ENCODE peak calls at places on chromosomes 6 and 20, in five cellular contexts. One of them, this sample, is unnamed. For H3K4me1, the result is how much of the 10 kb centered on the place peaks cover.

GRCh38 chr20:63172726-63173125 is 43.2 kb downstream of the YTHDF1 start:
- DNase-seq in lower lobe of right lung: no peak
- DNase-seq in CD8-positive, alpha-beta T cell: no peak
- DNase-seq in colonic mucosa: no peak
- DNase-seq in heart left ventricle: no peak
- DNase-seq in this sample: no peak

GRCh38 chr6:109821494-109821893 is 130.4 kb downstream of the FIG4 start:
- DNase-seq in lower lobe of right lung: no peak
- DNase-seq in CD8-positive, alpha-beta T cell: no peak
- DNase-seq in colonic mucosa: no peak
- DNase-seq in heart left ventricle: no peak
- DNase-seq in this sample: no peak

GRCh38 chr20:41466836-41467619 is 100.4 kb upstream of the EMILIN3 start:
- DNase-seq in lower lobe of right lung: no peak
- DNase-seq in CD8-positive, alpha-beta T cell: no peak
- DNase-seq in colonic mucosa: no peak
- DNase-seq in heart left ventricle: no peak
- DNase-seq in this sample: no peak

GRCh38 chr6:83708970-83709747 is at the start of gene SNAP91:
- DNase-seq in lower lobe of right lung: peak
- DNase-seq in CD8-positive, alpha-beta T cell: no peak
- DNase-seq in colonic mucosa: no peak
- DNase-seq in heart left ventricle: peak
- DNase-seq in this sample: peak

GRCh38 chr20:14189794-14190402 is 147.5 kb downstream of the FLRT3 start:
- DNase-seq in lower lobe of right lung: no peak
- DNase-seq in CD8-positive, alpha-beta T cell: no peak
- DNase-seq in colonic mucosa: peak
- DNase-seq in heart left ventricle: no peak
- DNase-seq in this sample: no peak

GRCh38 chr6:70622426-70622825 is 45.3 kb upstream of the SMAP1 start:
- DNase-seq in lower lobe of right lung: no peak
- DNase-seq in CD8-positive, alpha-beta T cell: no peak
- DNase-seq in colonic mucosa: no peak
- DNase-seq in heart left ventricle: no peak
- DNase-seq in this sample: no peak

GRCh38 chr6:135221505-135221904 is 40.4 kb downstream of the MYB start:
- DNase-seq in lower lobe of right lung: no peak
- DNase-seq in CD8-positive, alpha-beta T cell: no peak
- DNase-seq in colonic mucosa: no peak
- DNase-seq in heart left ventricle: no peak
- DNase-seq in this sample: no peak

GRCh38 chr6:8468731-8469130 is 33.4 kb upstream of the SLC35B3 start:
- DNase-seq in lower lobe of right lung: no peak
- DNase-seq in CD8-positive, alpha-beta T cell: no peak
- DNase-seq in colonic mucosa: no peak
- DNase-seq in heart left ventricle: no peak
- DNase-seq in this sample: no peak

GRCh38 chr6:106622412-106622811 is 6.9 kb downstream of the RTN4IP1 start:
- DNase-seq in lower lobe of right lung: no peak
- DNase-seq in CD8-positive, alpha-beta T cell: no peak
- DNase-seq in colonic mucosa: no peak
- DNase-seq in heart left ventricle: no peak
- DNase-seq in this sample: no peak

GRCh38 chr6:167079853-167080297 is 43.0 kb upstream of the CCR6 start:
- DNase-seq in lower lobe of right lung: no peak
- DNase-seq in CD8-positive, alpha-beta T cell: no peak
- DNase-seq in colonic mucosa: no peak
- DNase-seq in heart left ventricle: no peak
- DNase-seq in this sample: no peak

GRCh38 chr6:674956-675355 is 18.0 kb downstream of the EXOC2 start:
- DNase-seq in lower lobe of right lung: no peak
- DNase-seq in CD8-positive, alpha-beta T cell: no peak
- DNase-seq in colonic mucosa: no peak
- DNase-seq in heart left ventricle: no peak
- DNase-seq in this sample: no peak

GRCh38 chr6:137813308-137813707 is 53.8 kb upstream of the TNFAIP3 start:
- DNase-seq in lower lobe of right lung: no peak
- DNase-seq in CD8-positive, alpha-beta T cell: no peak
- DNase-seq in colonic mucosa: no peak
- DNase-seq in heart left ventricle: no peak
- DNase-seq in this sample: no peak

GRCh38 chr20:36866681-36867485 is 9.1 kb upstream of the TLDC2 start:
- DNase-seq in lower lobe of right lung: no peak
- DNase-seq in CD8-positive, alpha-beta T cell: no peak
- DNase-seq in colonic mucosa: no peak
- DNase-seq in heart left ventricle: no peak
- DNase-seq in this sample: peak

GRCh38 chr6:5540375-5540774 is 279.1 kb downstream of the FARS2 start:
- DNase-seq in lower lobe of right lung: no peak
- DNase-seq in CD8-positive, alpha-beta T cell: no peak
- DNase-seq in colonic mucosa: no peak
- DNase-seq in heart left ventricle: no peak
- DNase-seq in this sample: no peak

GRCh38 chr20:24915892-24916291 is 33.2 kb upstream of the CST7 start:
- DNase-seq in lower lobe of right lung: no peak
- DNase-seq in CD8-positive, alpha-beta T cell: no peak
- DNase-seq in colonic mucosa: peak
- DNase-seq in heart left ventricle: no peak
- DNase-seq in this sample: no peak

GRCh38 chr20:44302026-44302669 is 8.9 kb downstream of the FITM2 start:
- DNase-seq in lower lobe of right lung: no peak
- DNase-seq in CD8-positive, alpha-beta T cell: no peak
- DNase-seq in colonic mucosa: peak
- DNase-seq in heart left ventricle: no peak
- DNase-seq in this sample: no peak

GRCh38 chr20:52379723-52380336 is 188.3 kb upstream of the ZFP64 start:
- DNase-seq in lower lobe of right lung: peak
- DNase-seq in CD8-positive, alpha-beta T cell: no peak
- DNase-seq in colonic mucosa: peak
- DNase-seq in heart left ventricle: peak
- DNase-seq in this sample: peak

GRCh38 chr20:12133553-12133952 is 215.9 kb downstream of the BTBD3 start:
- DNase-seq in lower lobe of right lung: no peak
- DNase-seq in CD8-positive, alpha-beta T cell: no peak
- DNase-seq in colonic mucosa: no peak
- DNase-seq in heart left ventricle: no peak
- DNase-seq in this sample: no peak

GRCh38 chr6:170186006-170186908 is 104.6 kb downstream of the DLL1 start:
- DNase-seq in lower lobe of right lung: no peak
- DNase-seq in CD8-positive, alpha-beta T cell: no peak
- DNase-seq in colonic mucosa: peak
- DNase-seq in heart left ventricle: no peak
- DNase-seq in this sample: no peak

GRCh38 chr6:169881398-169881797 is 130.0 kb downstream of the ERMARD start:
- DNase-seq in lower lobe of right lung: no peak
- DNase-seq in CD8-positive, alpha-beta T cell: no peak
- DNase-seq in colonic mucosa: no peak
- DNase-seq in heart left ventricle: no peak
- DNase-seq in this sample: peak

GRCh38 chr6:44264154-44265002 is 973 bp downstream of the NFKBIE start:
- DNase-seq in lower lobe of right lung: peak
- DNase-seq in CD8-positive, alpha-beta T cell: no peak
- DNase-seq in colonic mucosa: peak
- DNase-seq in heart left ventricle: peak
- DNase-seq in this sample: peak

GRCh38 chr6:8958894-8959511 is 523.7 kb upstream of the SLC35B3 start:
- DNase-seq in lower lobe of right lung: no peak
- DNase-seq in CD8-positive, alpha-beta T cell: no peak
- DNase-seq in colonic mucosa: no peak
- DNase-seq in heart left ventricle: no peak
- DNase-seq in this sample: no peak

GRCh38 chr20:33947709-33948295 is 45.9 kb upstream of the RALY start:
- DNase-seq in lower lobe of right lung: no peak
- DNase-seq in CD8-positive, alpha-beta T cell: no peak
- DNase-seq in colonic mucosa: peak
- DNase-seq in heart left ventricle: no peak
- DNase-seq in this sample: no peak

GRCh38 chr6:42818878-42819277 is 37.0 kb downstream of the BICRAL start:
- DNase-seq in lower lobe of right lung: no peak
- DNase-seq in CD8-positive, alpha-beta T cell: no peak
- DNase-seq in colonic mucosa: no peak
- DNase-seq in heart left ventricle: no peak
- DNase-seq in this sample: no peak
- H3K4me3 ChIP-seq in lower lobe of right lung: no peak
- H3K4me3 ChIP-seq in CD8-positive, alpha-beta T cell: no peak
- H3K4me3 ChIP-seq in colonic mucosa: no peak
- H3K4me3 ChIP-seq in heart left ventricle: no peak
- H3K4me3 ChIP-seq in this sample: no peak

DNA sequence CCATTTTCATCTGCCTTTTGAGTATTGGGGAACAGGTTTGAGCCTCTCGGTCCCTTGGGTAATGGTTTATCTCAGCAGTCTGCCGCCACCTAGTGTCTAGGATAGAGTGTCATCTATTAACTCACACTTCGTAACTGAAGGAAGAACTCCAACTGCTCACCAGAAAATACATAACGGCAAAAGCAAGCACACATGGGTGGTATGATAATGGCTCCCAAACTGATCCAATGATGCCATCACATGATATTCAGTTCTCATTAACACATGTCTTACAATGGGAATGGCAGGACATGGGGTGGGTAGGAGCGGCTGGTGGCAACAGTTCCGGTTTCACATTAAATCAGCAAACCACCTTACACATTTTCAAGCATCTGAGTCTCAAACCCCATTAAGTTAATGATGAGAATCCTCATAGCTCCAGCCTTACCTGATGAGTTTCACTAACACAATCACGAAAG is 110.7 kb upstream of the PHACTR1 start:
- DNase-seq in lower lobe of right lung: no peak
- DNase-seq in CD8-positive, alpha-beta T cell: no peak
- DNase-seq in colonic mucosa: peak
- DNase-seq in heart left ventricle: no peak
- DNase-seq in this sample: peak
- H3K4me1 ChIP-seq in lower lobe of right lung: under half
- H3K4me1 ChIP-seq in CD8-positive, alpha-beta T cell: under half
- H3K4me1 ChIP-seq in colonic mucosa: under half
- H3K4me1 ChIP-seq in heart left ventricle: under half
- H3K4me1 ChIP-seq in this sample: under half

DNA sequence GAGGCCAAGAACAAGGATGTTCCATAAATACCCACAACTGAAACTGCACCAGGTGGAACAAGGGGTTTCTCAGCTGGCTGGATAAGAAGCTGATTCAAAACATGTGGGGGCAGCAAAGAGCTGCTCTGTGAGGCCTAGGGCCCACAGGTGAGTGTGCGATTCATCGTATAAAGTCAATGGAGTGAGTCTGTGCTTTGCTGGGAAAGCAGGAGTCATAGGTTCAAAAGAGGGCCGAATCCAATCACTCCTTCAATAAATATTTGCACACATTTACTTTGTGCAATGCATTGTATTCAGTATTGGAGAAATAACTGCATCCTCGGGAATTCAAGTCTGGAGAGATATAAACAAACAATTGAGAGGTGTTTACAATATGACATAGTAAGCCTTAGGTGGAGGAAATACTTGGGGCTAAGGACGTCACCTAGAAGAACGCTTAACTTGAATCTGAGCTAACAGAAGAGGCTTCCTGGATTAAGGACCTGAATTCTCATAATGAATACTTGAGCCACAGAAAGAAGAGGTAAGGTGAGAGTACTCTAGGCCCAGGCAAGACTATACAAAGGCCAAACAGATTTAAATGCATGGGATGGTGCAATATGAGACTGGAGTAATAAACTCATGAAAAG is 83.7 kb upstream of the TMEM30A start:
- DNase-seq in lower lobe of right lung: peak
- DNase-seq in CD8-positive, alpha-beta T cell: no peak
- DNase-seq in colonic mucosa: peak
- DNase-seq in heart left ventricle: no peak
- DNase-seq in this sample: no peak
- TF ChIP-seq CTCF in lower lobe of right lung: peak
- TF ChIP-seq CTCF in CD8-positive, alpha-beta T cell: no peak
- TF ChIP-seq CTCF in colonic mucosa: no peak
- TF ChIP-seq CTCF in heart left ventricle: peak
- TF ChIP-seq CTCF in this sample: no peak

GRCh38 chr20:64209148-64209547 is 44.9 kb downstream of the MYT1 start:
- DNase-seq in lower lobe of right lung: no peak
- DNase-seq in CD8-positive, alpha-beta T cell: no peak
- DNase-seq in colonic mucosa: no peak
- DNase-seq in heart left ventricle: no peak
- DNase-seq in this sample: no peak
- H3K4me3 ChIP-seq in lower lobe of right lung: no peak
- H3K4me3 ChIP-seq in CD8-positive, alpha-beta T cell: no peak
- H3K4me3 ChIP-seq in colonic mucosa: no peak
- H3K4me3 ChIP-seq in heart left ventricle: no peak
- H3K4me3 ChIP-seq in this sample: no peak

DNA sequence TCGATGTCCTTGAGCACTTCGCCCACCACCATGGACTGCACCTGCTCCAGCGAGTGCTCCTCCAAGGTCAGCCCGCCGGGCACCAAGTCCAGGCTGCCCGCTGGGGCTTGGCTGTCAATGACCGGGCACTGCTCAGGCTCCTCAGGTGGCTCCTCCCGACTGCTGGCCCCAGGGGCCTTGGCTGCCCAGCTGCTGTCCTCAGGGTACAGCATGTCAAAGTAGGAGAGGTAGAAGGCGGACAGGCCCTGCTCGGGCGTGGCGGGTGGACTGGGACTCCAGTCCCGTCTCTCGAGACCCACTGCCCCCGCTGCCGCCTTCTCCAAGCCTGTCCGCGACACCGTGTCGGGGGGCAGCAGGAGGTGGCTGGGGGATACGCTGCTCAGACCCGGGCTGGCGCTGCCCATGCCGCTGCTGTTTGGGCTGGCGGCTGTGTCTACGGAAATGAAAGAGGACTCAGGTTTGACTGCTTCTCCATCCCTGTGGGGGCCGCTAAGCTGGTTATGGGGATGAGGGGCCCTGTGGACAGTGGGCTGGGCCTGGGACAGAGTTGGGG is 12.0 kb downstream of the SPDEF start:
- DNase-seq in lower lobe of right lung: no peak
- DNase-seq in CD8-positive, alpha-beta T cell: no peak
- DNase-seq in colonic mucosa: no peak
- DNase-seq in heart left ventricle: no peak
- DNase-seq in this sample: no peak
- H3K4me1 ChIP-seq in lower lobe of right lung: under half
- H3K4me1 ChIP-seq in CD8-positive, alpha-beta T cell: under half
- H3K4me1 ChIP-seq in colonic mucosa: under half
- H3K4me1 ChIP-seq in heart left ventricle: under half
- H3K4me1 ChIP-seq in this sample: under half

This sample was measured in adrenal gland.